ENCODE peak calls at places on chromosomes 5 and 9, in ten cellular contexts. S is CD4-positive, alpha-beta T cell; I is stimulated activated CD4-positive, alpha-beta T cell treated with anti-CD3 and anti-CD28 coated beads, TNF-alpha, amount 100 ng/mL, for 4 hours; R is cardiac muscle cell; U is glomerular endothelial cell; F is activated T-helper 1 cell treated with anti-CD3 and anti-CD28 coated beads, Interleukin-2, amount 50 U/mL, for 16 hours; V is brain microvascular endothelial cell; G is iris pigment epithelial cell; Z is cardiac septum; P is effector CD4-positive, alpha-beta T cell. W is an unnamed sample.

GRCh38 chr5:172868924-172869565 is 35.0 kb downstream of the ERGIC1 start:
- DNase-seq in S (no peak), I (no peak), R (peak), U (no peak), F (no peak), V (peak), G (peak), Z (no peak), P (no peak), W (no peak)

GRCh38 chr5:128358826-128359225 is 179.2 kb downstream of the FBN2 start:
- DNase-seq in S (no peak), I (no peak), R (peak), U (no peak), F (no peak), V (no peak), G (no peak), Z (no peak), P (no peak), W (no peak)

GRCh38 chr9:4137755-4138154 is 162.1 kb downstream of the GLIS3 start:
- DNase-seq in S (no peak), I (no peak), R (peak), U (peak), F (no peak), V (peak), G (peak), Z (no peak), P (no peak), W (no peak)

GRCh38 chr9:98726735-98727134 is 18.0 kb upstream of the GABBR2 start:
- DNase-seq in S (no peak), I (no peak), R (peak), U (no peak), F (no peak), V (peak), G (peak), Z (no peak), P (no peak), W (no peak)

GRCh38 chr5:143023447-143024096 is 253.4 kb downstream of the ARHGAP26 start:
- DNase-seq in S (no peak), I (no peak), R (peak), U (no peak), F (no peak), V (no peak), G (no peak), Z (peak), P (no peak), W (no peak)

GRCh38 chr5:162240734-162241133 is 173.2 kb downstream of the GABRG2 start:
- DNase-seq in S (no peak), I (no peak), R (no peak), U (no peak), F (no peak), V (no peak), G (no peak), Z (no peak), P (no peak), W (no peak)

GRCh38 chr5:52922384-52922783 is 66.8 kb upstream of the ITGA2 start:
- DNase-seq in S (no peak), I (no peak), R (peak), U (peak), F (no peak), V (peak), G (peak), Z (no peak), P (no peak), W (no peak)

GRCh38 chr9:106697799-106698591 is 165.0 kb upstream of the ZNF462 start:
- DNase-seq in S (no peak), I (no peak), R (peak), U (no peak), F (no peak), V (peak), G (peak), Z (peak), P (no peak), W (peak)

GRCh38 chr9:136676297-136676794 is 10.9 kb downstream of the AGPAT2 start:
- DNase-seq in S (no peak), I (no peak), R (no peak), U (no peak), F (no peak), V (no peak), G (no peak), Z (no peak), P (no peak), W (no peak)

GRCh38 chr9:126380447-126380846 is 53.8 kb downstream of the MVB12B start:
- DNase-seq in S (no peak), I (no peak), R (no peak), U (no peak), F (no peak), V (no peak), G (no peak), Z (no peak), P (no peak), W (no peak)

GRCh38 chr9:64773491-64773931 is 511.5 kb downstream of the FOXD4L5 start:
- DNase-seq in S (no peak), I (no peak), R (peak), U (no peak), F (no peak), V (no peak), G (no peak), Z (peak), P (peak), W (no peak)

GRCh38 chr5:148090780-148091221 is 27.0 kb downstream of the SPINK5 start:
- DNase-seq in S (no peak), I (no peak), R (peak), U (no peak), F (no peak), V (no peak), G (no peak), Z (no peak), P (no peak), W (no peak)

GRCh38 chr5:123722451-123722850 is 210.5 kb downstream of the CSNK1G3 start:
- DNase-seq in S (no peak), I (no peak), R (peak), U (no peak), F (no peak), V (no peak), G (peak), Z (no peak), P (no peak), W (no peak)

GRCh38 chr5:5570646-5571045 is 148.2 kb downstream of the ICE1 start:
- DNase-seq in S (no peak), I (no peak), R (no peak), U (no peak), F (no peak), V (no peak), G (no peak), Z (no peak), P (no peak), W (no peak)

GRCh38 chr9:127955294-127956015 is 17.8 kb upstream of the DPM2 start:
- DNase-seq in S (peak), I (peak), R (no peak), U (no peak), F (peak), V (no peak), G (no peak), Z (no peak), P (peak), W (peak)

GRCh38 chr5:16935271-16936149 is 578 bp downstream of the MYO10 start:
- DNase-seq in S (no peak), I (no peak), R (no peak), U (no peak), F (no peak), V (no peak), G (peak), Z (peak), P (no peak), W (no peak)

GRCh38 chr9:122076117-122076516 is 17.0 kb downstream of the TTLL11 start:
- DNase-seq in S (no peak), I (no peak), R (no peak), U (no peak), F (no peak), V (no peak), G (no peak), Z (no peak), P (no peak), W (no peak)

GRCh38 chr9:137253717-137254623 is 1.2 kb upstream of the NELFB start:
- DNase-seq in S (peak), I (no peak), R (no peak), U (no peak), F (no peak), V (no peak), G (no peak), Z (no peak), P (no peak), W (no peak)

GRCh38 chr9:71145179-71145578 is 23.8 kb upstream of the TRPM3 start:
- DNase-seq in S (no peak), I (no peak), R (peak), U (peak), F (no peak), V (peak), G (peak), Z (no peak), P (no peak), W (no peak)

GRCh38 chr5:66010476-66010875 is 84.1 kb downstream of the ERBIN start:
- DNase-seq in S (no peak), I (no peak), R (peak), U (no peak), F (no peak), V (no peak), G (peak), Z (no peak), P (no peak), W (no peak)

GRCh38 chr9:79362100-79363081 is 209.4 kb upstream of the TLE4 start:
- DNase-seq in S (no peak), I (no peak), R (no peak), U (no peak), F (no peak), V (peak), G (peak), Z (no peak), P (no peak), W (peak)

GRCh38 chr9:128627127-128627715 is 29.4 kb downstream of the DYNC2I2 start:
- DNase-seq in S (no peak), I (no peak), R (no peak), U (no peak), F (no peak), V (no peak), G (no peak), Z (no peak), P (no peak), W (no peak)

GRCh38 chr5:92713361-92713875 is 867.6 kb downstream of the NR2F1-AS1 start:
- DNase-seq in S (no peak), I (no peak), R (no peak), U (no peak), F (no peak), V (no peak), G (no peak), Z (no peak), P (no peak), W (no peak)

GRCh38 chr5:78483809-78484521 is 123.5 kb downstream of the SCAMP1 start:
- DNase-seq in S (no peak), I (no peak), R (peak), U (no peak), F (no peak), V (peak), G (peak), Z (no peak), P (no peak), W (no peak)

GRCh38 chr5:32388429-32389111 is 56.0 kb downstream of the ZFR start:
- DNase-seq in S (no peak), I (no peak), R (peak), U (no peak), F (no peak), V (peak), G (peak), Z (no peak), P (no peak), W (no peak)

GRCh38 chr9:124774131-124774978 is 2.6 kb upstream of the OLFML2A start:
- DNase-seq in S (peak), I (peak), R (peak), U (no peak), F (peak), V (peak), G (peak), Z (no peak), P (peak), W (peak)

GRCh38 chr9:18410983-18411382 is 63.0 kb upstream of the ADAMTSL1 start:
- DNase-seq in S (no peak), I (no peak), R (no peak), U (no peak), F (no peak), V (no peak), G (no peak), Z (no peak), P (no peak), W (no peak)

W was measured in NCI-H2081 treated with DMSO at 0.1 percent for 48 hours.